ENCODE peak calls at places on chromosomes 16 and 17, in five cellular contexts. J is HCT116, T is fibroblast of lung, M is H9, F is mammary epithelial cell. V is an unnamed sample.

GRCh38 chr16:78566397-78567073 is 467.1 kb downstream of the WWOX start:
- DNase-seq in J (no peak), T (no peak), M (no peak), F (no peak), V (no peak)

GRCh38 chr17:82031885-82032627 is 578 bp downstream of the RAC3 start:
- DNase-seq in J (no peak), T (no peak), M (peak; percentile 91), F (no peak), V (no peak)

GRCh38 chr17:40472733-40473452 is 28.5 kb downstream of the TNS4 start:
- DNase-seq in J (no peak), T (no peak), M (no peak), F (peak; percentile 83), V (peak; percentile 49)

GRCh38 chr16:84489141-84489540 is 15.3 kb downstream of the MEAK7 start:
- DNase-seq in J (no peak), T (no peak), M (no peak), F (no peak), V (no peak)

GRCh38 chr16:1791256-1791942 is 2.1 kb downstream of the IGFALS start:
- DNase-seq in J (no peak), T (no peak), M (peak; percentile 31), F (no peak), V (no peak)

GRCh38 chr17:71080937-71081336 is 911.6 kb downstream of the KCNJ2 start:
- DNase-seq in J (no peak), T (no peak), M (peak; percentile 62), F (no peak), V (no peak)

GRCh38 chr16:14628806-14629611 is 1.1 kb downstream of the PARN start:
- DNase-seq in J (no peak), T (peak; percentile 8), M (no peak), F (peak; percentile 16), V (no peak)

GRCh38 chr16:30893744-30894539 is at the start of gene BCL7C:
- DNase-seq in J (peak; percentile 65), T (peak; percentile 81), M (peak; percentile 92), F (peak; percentile 87), V (peak; percentile 80)

GRCh38 chr17:50268632-50269287 is 5.5 kb upstream of the TMEM92 start:
- DNase-seq in J (no peak), T (no peak), M (peak; percentile 26), F (no peak), V (peak; percentile 51)

GRCh38 chr17:12973496-12974318 is 44.1 kb downstream of the ELAC2 start:
- DNase-seq in J (no peak), T (peak; percentile 18), M (peak; percentile 61), F (no peak), V (no peak)

GRCh38 chr17:29573871-29574731 is 5.6 kb downstream of the TP53I13 start:
- DNase-seq in J (no peak), T (no peak), M (no peak), F (no peak), V (no peak)

GRCh38 chr16:27823438-27823820 is 240.1 kb downstream of the GSG1L start:
- DNase-seq in J (no peak), T (no peak), M (no peak), F (no peak), V (no peak)

GRCh38 chr16:79768594-79768993 is 168.1 kb upstream of the MAF start:
- DNase-seq in J (no peak), T (no peak), M (no peak), F (peak; percentile 19), V (no peak)

GRCh38 chr17:77313831-77314230 is 173.1 kb downstream of the SEC14L1 start:
- DNase-seq in J (no peak), T (no peak), M (no peak), F (no peak), V (no peak)

GRCh38 chr16:20363191-20363590 is 10.7 kb upstream of the UMOD start:
- DNase-seq in J (no peak), T (no peak), M (no peak), F (no peak), V (no peak)

GRCh38 chr16:31508706-31509523 is 724 bp upstream of the RUSF1 start:
- DNase-seq in J (no peak), T (peak; percentile 65), M (no peak), F (peak; percentile 16), V (peak; percentile 56)

GRCh38 chr16:88421301-88421700 is 31.8 kb upstream of the ZFPM1 start:
- DNase-seq in J (no peak), T (no peak), M (no peak), F (no peak), V (no peak)

GRCh38 chr16:82639666-82640336 is 13.0 kb downstream of the CDH13 start:
- DNase-seq in J (peak; percentile 42), T (peak; percentile 60), M (peak; percentile 74), F (peak; percentile 67), V (peak; percentile 58)

GRCh38 chr17:46822388-46822921 is 4.0 kb upstream of the WNT3 start:
- DNase-seq in J (peak; percentile 12), T (no peak), M (peak; percentile 90), F (no peak), V (no peak)

GRCh38 chr17:4898351-4898750 is 985 bp upstream of the C17orf107 start:
- DNase-seq in J (no peak), T (no peak), M (no peak), F (no peak), V (no peak)

GRCh38 chr17:41393826-41394225 is 3.6 kb downstream of the KRT31 start:
- DNase-seq in J (no peak), T (no peak), M (no peak), F (no peak), V (no peak)

GRCh38 chr17:67779098-67779672 is 46.1 kb upstream of the BPTF start:
- DNase-seq in J (peak; percentile 48), T (peak; percentile 61), M (peak; percentile 88), F (peak; percentile 14), V (peak; percentile 61)

GRCh38 chr17:28612936-28613872 is 781 bp downstream of the RSKR start:
- DNase-seq in J (no peak), T (peak; percentile 23), M (peak; percentile 71), F (peak; percentile 2), V (peak; percentile 22)

GRCh38 chr16:88599092-88599733 is 29.0 kb downstream of the ZC3H18 start:
- DNase-seq in J (no peak), T (no peak), M (no peak), F (no peak), V (no peak)

GRCh38 chr17:33732116-33732515 is 439.0 kb upstream of the ASIC2 start:
- DNase-seq in J (no peak), T (peak; percentile 1), M (no peak), F (no peak), V (peak; percentile 0)

GRCh38 chr16:56604966-56605365 is 3.4 kb upstream of the MT2A start:
- DNase-seq in J (no peak), T (no peak), M (no peak), F (no peak), V (no peak)

GRCh38 chr16:706189-707061 is 824 bp upstream of the FBXL16 start:
- DNase-seq in J (no peak), T (no peak), M (no peak), F (no peak), V (no peak)

GRCh38 chr17:8192070-8192815 is 2.3 kb upstream of the BORCS6 start:
- DNase-seq in J (no peak), T (peak; percentile 87), M (peak; percentile 97), F (peak; percentile 89), V (peak; percentile 85)

DNA sequence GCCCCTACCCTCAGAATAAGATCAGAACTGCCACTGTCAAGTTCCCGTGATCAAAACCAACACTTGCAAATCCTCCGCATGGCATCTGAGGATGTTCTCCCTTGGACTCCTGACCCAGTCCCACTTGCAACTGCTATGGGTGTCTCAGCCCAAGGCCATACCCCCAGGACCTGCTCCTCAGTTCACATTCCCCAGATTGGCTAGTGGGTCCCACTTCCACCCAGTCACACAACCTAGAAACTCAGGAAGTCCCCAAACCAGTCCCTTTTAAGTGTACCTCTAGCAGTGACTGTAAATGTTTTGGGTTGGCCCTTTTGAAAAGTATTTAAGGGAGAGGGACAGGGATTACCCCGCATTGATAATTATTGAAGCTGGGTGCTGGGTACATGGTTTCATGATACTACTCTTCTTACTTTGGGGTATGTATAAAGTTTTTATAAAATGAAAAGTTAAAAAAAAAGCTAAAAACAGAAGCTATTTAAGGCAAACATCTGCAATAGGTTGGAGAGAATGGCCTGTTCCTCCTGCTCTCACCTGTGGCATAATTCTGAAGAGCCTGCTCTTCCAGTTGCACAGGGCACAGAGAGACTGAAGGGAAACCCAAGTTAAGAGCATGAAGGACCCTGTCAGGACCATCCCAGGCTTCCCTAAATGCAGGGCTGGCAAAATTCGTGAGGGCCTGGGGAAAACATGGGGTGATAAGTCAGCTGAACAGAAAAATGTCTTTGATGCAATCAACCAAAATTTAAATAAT is 42.5 kb downstream of the ERN1 start:
- DNase-seq in J (no peak), T (no peak), M (no peak), F (no peak), V (no peak)
- H3K9ac ChIP-seq in J (no peak overlapping the region), T (no peak overlapping the region), M (no peak overlapping the region), F (no peak overlapping the region), V (no peak overlapping the region)

DNA sequence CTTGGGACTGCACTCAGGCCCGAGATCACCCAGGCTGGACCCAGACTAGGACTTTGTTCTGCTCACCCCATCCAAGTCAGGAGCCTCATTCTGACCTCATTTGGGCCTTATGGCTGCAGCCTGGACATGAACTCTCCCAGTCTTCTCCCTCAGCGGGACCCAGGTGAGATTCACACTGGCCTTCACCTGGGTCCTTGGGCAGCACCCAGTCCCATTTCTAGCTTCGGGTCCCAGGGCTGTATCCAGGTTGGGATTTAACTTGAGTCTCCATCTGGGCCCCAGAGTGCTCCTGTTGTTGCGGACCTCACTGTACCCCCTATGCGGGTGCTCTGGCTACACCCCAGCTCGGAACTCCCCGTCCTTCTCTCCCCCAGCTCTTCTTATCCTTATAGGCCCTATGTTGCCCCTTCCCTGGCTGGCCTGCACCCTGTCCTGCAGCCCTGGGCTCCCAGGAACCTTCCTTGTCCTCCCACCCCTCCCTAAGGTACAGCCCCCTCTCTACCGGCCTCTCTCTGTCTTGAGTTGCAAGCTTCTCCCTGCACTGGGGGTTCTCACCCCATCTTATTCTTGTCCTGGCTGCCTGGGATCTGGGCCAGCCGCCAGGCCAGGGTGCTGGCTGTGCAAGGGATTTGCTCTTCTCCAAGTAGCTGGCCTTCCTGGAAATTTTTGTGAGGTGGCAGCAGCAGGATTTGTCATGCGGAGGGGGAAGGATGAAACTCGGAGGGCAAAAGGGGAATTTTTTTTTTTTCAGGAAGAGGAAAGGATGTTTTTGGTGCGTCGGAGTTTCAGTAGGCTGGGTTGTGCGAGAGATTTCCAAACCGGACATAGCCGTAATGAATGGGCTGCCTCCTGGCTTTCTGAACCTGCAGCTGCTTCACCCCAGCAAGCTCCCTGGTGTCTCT is 904 bp downstream of the MAP2K3 start:
- DNase-seq in J (no peak), T (peak; percentile 57), M (no peak), F (peak; percentile 69), V (peak; percentile 51)
- H3K9ac ChIP-seq in J (peak overlapping the region; percentile 96), T (peak overlapping the region; percentile 94), M (peak overlapping the region; percentile 53), F (peak overlapping the region; percentile 95), V (peak overlapping the region; percentile 78)

GRCh38 chr17:37082985-37083384 is 134.2 kb downstream of the AATF start:
- DNase-seq in J (no peak), T (no peak), M (no peak), F (no peak), V (no peak)
- H3K9ac ChIP-seq in J (no peak overlapping the region), T (no peak overlapping the region), M (no peak overlapping the region), F (no peak overlapping the region), V (no peak overlapping the region)

GRCh38 chr16:35599429-35600165 is 2140.2 kb downstream of the TP53TG3F start:
- DNase-seq in J (no peak), T (no peak), M (no peak), F (no peak), V (no peak)
- H3K9ac ChIP-seq in J (peak overlapping the region; percentile 15), T (no peak overlapping the region), M (no peak overlapping the region), F (peak overlapping the region; percentile 82), V (no peak overlapping the region)

GRCh38 chr17:15090533-15090932 is 174.6 kb downstream of the PMP22 start:
- DNase-seq in J (no peak), T (no peak), M (no peak), F (no peak), V (no peak)
- H3K9ac ChIP-seq in J (no peak overlapping the region), T (no peak overlapping the region), M (no peak overlapping the region), F (no peak overlapping the region), V (no peak overlapping the region)

V was measured in IMR-90.